ENCODE peak calls at places on chromosome 10, in eight cellular contexts. D is A549, Z is transverse colon, B is Peyer's patch, K is lung, C is mucosa of descending colon, H is H9, N is Panc1. T is an unnamed sample.

GRCh38 chr10:77287647-77288120 is 349.9 kb downstream of the KCNMA1 start:
- DNase-seq in D (peak; percentile 67), Z (no peak), B (no peak), K (no peak), C (no peak), H (no peak), N (no peak), T (peak; percentile 92)

GRCh38 chr10:117143424-117143823 is 5.4 kb upstream of the VAX1 start:
- DNase-seq in D (no peak), Z (no peak), B (no peak), K (no peak), C (no peak), H (no peak), N (no peak), T (no peak)

GRCh38 chr10:131748831-131749766 is 151.7 kb upstream of the PPP2R2D start:
- DNase-seq in D (no peak), Z (peak; percentile 13), B (no peak), K (no peak), C (no peak), H (no peak), N (no peak), T (peak; percentile 89)

GRCh38 chr10:124294811-124295770 is 123.6 kb downstream of the OAT start:
- DNase-seq in D (no peak), Z (no peak), B (no peak), K (no peak), C (no peak), H (peak; percentile 17), N (no peak), T (peak; percentile 22)

GRCh38 chr10:96670786-96671185 is 49.5 kb downstream of the PIK3AP1 start:
- DNase-seq in D (peak; percentile 39), Z (no peak), B (no peak), K (no peak), C (no peak), H (no peak), N (no peak), T (no peak)

GRCh38 chr10:370222-370825 is 235.1 kb downstream of the ZMYND11 start:
- DNase-seq in D (no peak), Z (no peak), B (no peak), K (no peak), C (no peak), H (no peak), N (no peak), T (no peak)

GRCh38 chr10:101512741-101513140 is 75.3 kb downstream of the POLL start:
- DNase-seq in D (no peak), Z (no peak), B (no peak), K (no peak), C (no peak), H (no peak), N (no peak), T (no peak)

GRCh38 chr10:57696641-57697040 is 571.1 kb downstream of the IPMK start:
- DNase-seq in D (peak; percentile 81), Z (no peak), B (no peak), K (no peak), C (no peak), H (no peak), N (peak; percentile 52), T (no peak)

GRCh38 chr10:44908071-44908709 is 2.9 kb upstream of the TMEM72 start:
- DNase-seq in D (no peak), Z (no peak), B (no peak), K (no peak), C (no peak), H (peak; percentile 67), N (no peak), T (no peak)

GRCh38 chr10:44306147-44306710 is 78.7 kb downstream of the CXCL12 start:
- DNase-seq in D (peak; percentile 17), Z (no peak), B (no peak), K (no peak), C (no peak), H (no peak), N (no peak), T (no peak)

GRCh38 chr10:42781893-42782445 is 626 bp upstream of the BMS1 start:
- DNase-seq in D (peak; percentile 31), Z (peak; percentile 31), B (no peak), K (no peak), C (no peak), H (no peak), N (no peak), T (peak; percentile 53)

GRCh38 chr10:47351899-47352815 is 4.0 kb downstream of the RBP3 start:
- DNase-seq in D (no peak), Z (no peak), B (no peak), K (no peak), C (no peak), H (peak; percentile 44), N (no peak), T (peak; percentile 38)

GRCh38 chr10:47353351-47353750 is 5.2 kb downstream of the RBP3 start:
- DNase-seq in D (no peak), Z (no peak), B (no peak), K (no peak), C (no peak), H (no peak), N (no peak), T (peak; percentile 34)

GRCh38 chr10:47356708-47357107 is 8.5 kb downstream of the RBP3 start:
- DNase-seq in D (no peak), Z (no peak), B (no peak), K (no peak), C (no peak), H (no peak), N (no peak), T (no peak)

GRCh38 chr10:47354900-47355299 is 6.7 kb downstream of the RBP3 start:
- DNase-seq in D (no peak), Z (no peak), B (no peak), K (no peak), C (no peak), H (no peak), N (no peak), T (no peak)

GRCh38 chr10:47354162-47354561 is 6.0 kb downstream of the RBP3 start:
- DNase-seq in D (peak; percentile 45), Z (no peak), B (no peak), K (no peak), C (no peak), H (no peak), N (no peak), T (peak; percentile 49)
- TF ChIP-seq CTCF in D (peak; percentile 40), Z (no peak), B (no peak), K (no peak), C (no peak), H (peak; percentile 27), N (no peak), T (peak; percentile 26)

GRCh38 chr10:69732826-69733150 is 68.9 kb upstream of the COL13A1 start:
- DNase-seq in D (no peak), Z (no peak), B (no peak), K (no peak), C (no peak), H (no peak), N (no peak), T (no peak)
- H3K4me1 ChIP-seq in D (peaks cover 32% of the 10 kb centered on the region), Z (peaks cover 8% of the 10 kb centered on the region), B (no peaks in the 10 kb centered on the region), K (peaks cover 6% of the 10 kb centered on the region), C (peaks cover 5% of the 10 kb centered on the region), H (peaks cover 6% of the 10 kb centered on the region), N (no peaks in the 10 kb centered on the region), T (no peaks in the 10 kb centered on the region)

DNA sequence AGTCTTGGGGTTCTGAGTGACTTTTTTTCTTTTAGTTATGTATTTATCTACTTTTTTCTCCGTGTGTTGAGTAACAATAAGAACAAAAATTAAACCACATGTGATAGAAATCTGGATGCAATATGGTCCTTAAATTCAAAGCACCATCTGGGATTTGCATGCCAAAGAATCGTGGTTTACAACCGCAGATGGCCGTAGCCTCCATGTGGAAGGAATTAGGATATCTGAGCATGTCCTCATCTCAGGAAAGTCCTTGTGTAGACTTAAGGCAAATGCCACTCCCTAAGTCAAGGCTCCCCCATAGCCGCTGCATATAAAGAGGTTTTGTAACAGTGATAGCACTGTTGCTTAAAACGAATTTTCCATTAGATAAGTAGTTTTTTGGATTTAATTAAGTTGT is 304.0 kb downstream of the ZEB1 start:
- DNase-seq in D (no peak), Z (no peak), B (no peak), K (no peak), C (no peak), H (no peak), N (no peak), T (no peak)
- TF ChIP-seq CTCF in D (no peak), Z (peak; percentile 19), B (no peak), K (no peak), C (no peak), H (peak; percentile 29), N (no peak), T (no peak)

GRCh38 chr10:104256335-104257080 is 1.8 kb downstream of the GSTO1 start:
- DNase-seq in D (no peak), Z (no peak), B (no peak), K (no peak), C (no peak), H (no peak), N (no peak), T (no peak)
- H3K4me1 ChIP-seq in D (peaks cover 40% of the 10 kb centered on the region), Z (peaks cover 74% of the 10 kb centered on the region), B (peaks cover 27% of the 10 kb centered on the region), K (peaks cover 5% of the 10 kb centered on the region), C (peaks cover 30% of the 10 kb centered on the region), H (peaks cover 11% of the 10 kb centered on the region), N (peaks cover 46% of the 10 kb centered on the region), T (peaks cover 35% of the 10 kb centered on the region)